ENCODE peak calls at places on chromosomes 6 and 20, in six cellular contexts. D is H9, M is hepatocyte, T is RWPE2, C is sigmoid colon, R is body of pancreas. U is an unnamed sample. For H3K4me1, the result is how much of the 10 kb centered on the place peaks cover.

GRCh38 chr6:158517581-158517980 is 42.3 kb upstream of the TMEM181 start:
- DNase-seq in T (no peak), R (no peak), D (no peak), M (no peak), C (no peak), U (no peak)

GRCh38 chr6:37570801-37571200 is 71.1 kb upstream of the CCDC167 start:
- DNase-seq in R (no peak), M (no peak), D (no peak), T (no peak), C (no peak), U (no peak)

GRCh38 chr6:139676718-139677117 is 302.3 kb upstream of the CITED2 start:
- DNase-seq in C (no peak), M (no peak), R (no peak), T (no peak), D (no peak), U (no peak)

GRCh38 chr6:91572855-91573254 is 986.0 kb upstream of the MAP3K7 start:
- DNase-seq in R (no peak), C (no peak), D (no peak), T (no peak), M (no peak), U (no peak)

GRCh38 chr6:42380208-42380979 is 71.3 kb downstream of the TRERF1 start:
- DNase-seq in T (no peak), M (no peak), C (peak), R (no peak), D (no peak), U (no peak)

GRCh38 chr6:82775361-82775760 is 290.3 kb downstream of the UBE3D start:
- DNase-seq in D (no peak), C (no peak), R (no peak), M (no peak), T (no peak), U (no peak)

GRCh38 chr6:11315743-11316437 is 83.4 kb upstream of the NEDD9 start:
- DNase-seq in M (peak), D (no peak), R (no peak), C (no peak), T (no peak), U (no peak)

GRCh38 chr20:45096781-45097180 is 4.1 kb downstream of the KCNS1 start:
- DNase-seq in T (no peak), C (no peak), R (no peak), D (no peak), M (no peak), U (no peak)

GRCh38 chr6:33750244-33750991 is 3.7 kb upstream of the IP6K3 start:
- DNase-seq in C (no peak), R (no peak), T (no peak), M (no peak), D (no peak), U (no peak)

GRCh38 chr6:169232507-169232931 is 21.1 kb downstream of the THBS2 start:
- DNase-seq in M (no peak), C (no peak), D (no peak), R (no peak), T (no peak), U (no peak)

GRCh38 chr6:111823831-111824607 is 49.2 kb downstream of the FYN start:
- DNase-seq in D (no peak), T (no peak), C (no peak), R (no peak), M (no peak), U (no peak)

GRCh38 chr6:160085226-160085625 is 36.4 kb upstream of the SLC22A1 start:
- DNase-seq in C (no peak), R (no peak), T (no peak), D (no peak), M (no peak), U (no peak)

GRCh38 chr6:2103644-2104523 is 141.5 kb downstream of the GMDS start:
- DNase-seq in C (no peak), R (peak), T (no peak), M (peak), D (no peak), U (peak)

GRCh38 chr6:17721671-17722070 is 14.9 kb upstream of the NUP153 start:
- DNase-seq in M (no peak), C (no peak), R (no peak), T (no peak), D (no peak), U (no peak)

GRCh38 chr6:106098383-106099234 is 12.5 kb downstream of the PRDM1 start:
- DNase-seq in D (no peak), M (peak), C (no peak), T (peak), R (peak), U (no peak)

GRCh38 chr6:35980991-35981645 is 43.3 kb downstream of the SLC26A8 start:
- DNase-seq in D (no peak), T (no peak), R (no peak), M (no peak), C (no peak), U (no peak)

GRCh38 chr20:34315236-34315635 is 12.1 kb upstream of the AHCY start:
- DNase-seq in T (no peak), R (no peak), M (no peak), C (no peak), D (no peak), U (no peak)

GRCh38 chr6:74128536-74128935 is 432.5 kb downstream of the CD109 start:
- DNase-seq in C (no peak), T (no peak), R (no peak), M (no peak), D (no peak), U (no peak)

GRCh38 chr20:35991142-35991771 is 22.9 kb downstream of the CNBD2 start:
- DNase-seq in R (peak), C (no peak), D (no peak), M (peak), T (no peak), U (peak)

GRCh38 chr6:159701413-159701999 is 8.5 kb upstream of the SOD2 start:
- DNase-seq in C (peak), D (no peak), R (peak), T (no peak), M (peak), U (no peak)

GRCh38 chr20:1357921-1358671 is 29.2 kb upstream of the SDCBP2 start:
- DNase-seq in C (no peak), T (no peak), M (no peak), D (no peak), R (no peak), U (no peak)

GRCh38 chr6:83985308-83985713 is 48.3 kb upstream of the MRAP2 start:
- DNase-seq in R (no peak), T (no peak), M (no peak), C (no peak), D (no peak), U (no peak)

GRCh38 chr6:168282985-168283685 is 36.4 kb downstream of the DACT2 start:
- DNase-seq in C (peak), D (no peak), R (no peak), T (no peak), M (no peak), U (no peak)

GRCh38 chr6:155026366-155027045 is 31.4 kb downstream of the TIAM2 start:
- DNase-seq in T (peak), R (peak), D (no peak), C (no peak), M (peak), U (peak)

GRCh38 chr20:22303523-22303922 is 280.8 kb downstream of the FOXA2 start:
- DNase-seq in T (no peak), D (no peak), R (no peak), C (no peak), M (no peak), U (no peak)

GRCh38 chr20:48571945-48572589 is 255.7 kb downstream of the PREX1 start:
- DNase-seq in R (no peak), C (no peak), M (no peak), D (no peak), T (no peak), U (peak)

GRCh38 chr6:18072841-18073240 is 49.6 kb downstream of the NHLRC1 start:
- DNase-seq in D (no peak), M (no peak), T (no peak), C (no peak), R (no peak), U (no peak)

GRCh38 chr6:133973109-133973971 is 20.3 kb downstream of the TBPL1 start:
- DNase-seq in T (no peak), R (no peak), D (no peak), C (no peak), M (peak), U (no peak)

GRCh38 chr20:14197097-14197496 is 140.3 kb downstream of the FLRT3 start:
- DNase-seq in D (no peak), R (no peak), T (no peak), M (no peak), C (no peak), U (no peak)

GRCh38 chr20:14960837-14961236 is 623.4 kb upstream of the FLRT3 start:
- DNase-seq in C (no peak), T (no peak), M (no peak), D (no peak), R (no peak), U (no peak)

GRCh38 chr6:155648301-155648700 is 192.7 kb upstream of the NOX3 start:
- DNase-seq in T (no peak), C (no peak), M (no peak), R (no peak), D (no peak), U (no peak)

GRCh38 chr20:45945678-45946148 is 11.2 kb downstream of the PCIF1 start:
- DNase-seq in D (no peak), R (peak), M (no peak), T (peak), C (no peak), U (no peak)

GRCh38 chr6:125123051-125123450 is 30.5 kb upstream of the TPD52L1 start:
- DNase-seq in R (no peak), D (no peak), M (no peak), T (no peak), C (no peak), U (no peak)

GRCh38 chr6:16337280-16337975 is 99.0 kb downstream of the GMPR start:
- DNase-seq in M (peak), T (no peak), R (peak), D (no peak), C (peak), U (peak)

GRCh38 chr20:48684501-48685041 is 143.2 kb downstream of the PREX1 start:
- DNase-seq in R (peak), M (no peak), D (no peak), T (no peak), C (no peak), U (no peak)

GRCh38 chr6:13217206-13217905 is 111.0 kb downstream of the TBC1D7 start:
- DNase-seq in M (no peak), D (no peak), R (no peak), T (no peak), C (no peak), U (no peak)

GRCh38 chr6:116575227-116575626 is 3.9 kb downstream of the RWDD1 start:
- DNase-seq in C (no peak), M (no peak), R (no peak), D (no peak), T (no peak), U (no peak)

GRCh38 chr6:121816361-121816760 is 380.9 kb downstream of the GJA1 start:
- DNase-seq in C (no peak), M (no peak), D (no peak), T (no peak), R (no peak), U (no peak)
- TF ChIP-seq CTCF in C (no peak), M (no peak), D (no peak), T (no peak), R (no peak), U (no peak)

DNA sequence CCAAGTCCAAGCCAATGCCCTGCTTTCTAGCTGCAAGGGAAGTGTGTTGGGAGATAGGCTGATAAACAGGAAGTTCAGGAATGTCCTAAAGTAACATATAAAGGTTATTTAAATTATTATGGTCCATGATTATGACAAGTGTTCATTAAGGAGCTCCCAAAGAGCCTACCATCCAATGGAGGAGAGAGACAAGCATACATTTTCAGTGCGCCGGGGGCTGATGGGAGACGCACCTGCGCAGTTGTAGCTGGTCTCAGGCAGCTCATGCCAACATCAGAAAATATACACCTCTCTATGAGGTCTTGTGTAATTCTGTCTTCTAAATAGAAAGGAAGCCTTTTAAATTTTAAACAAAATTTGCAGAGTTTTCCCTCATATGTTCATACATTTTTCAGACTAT is 12.6 kb upstream of the SFT2D1 start:
- DNase-seq in R (no peak), C (no peak), D (no peak), M (no peak), T (no peak), U (no peak)
- H3K4me1 ChIP-seq in R (under half), C (under half), D (under half), M (under half), T (under half), U (under half)

GRCh38 chr6:167046861-167047495 is 47.8 kb downstream of the CEP43 start:
- DNase-seq in M (no peak), D (no peak), C (no peak), R (no peak), T (no peak), U (no peak)
- TF ChIP-seq CTCF in M (no peak), D (no peak), C (no peak), R (no peak), T (no peak), U (no peak)

GRCh38 chr20:44070139-44070900 is 116.7 kb downstream of the JPH2 start:
- DNase-seq in C (no peak), D (no peak), M (no peak), R (no peak), T (no peak), U (no peak)

GRCh38 chr20:44073011-44073674 is 113.8 kb downstream of the JPH2 start:
- DNase-seq in D (no peak), M (no peak), R (no peak), C (no peak), T (no peak), U (no peak)

GRCh38 chr20:44071057-44071456 is 115.9 kb downstream of the JPH2 start:
- DNase-seq in M (no peak), T (no peak), C (no peak), D (no peak), R (no peak), U (no peak)

GRCh38 chr20:44072381-44072780 is 114.6 kb downstream of the JPH2 start:
- DNase-seq in D (no peak), C (no peak), M (no peak), T (no peak), R (no peak), U (no peak)

GRCh38 chr20:44071526-44072111 is 115.4 kb downstream of the JPH2 start:
- DNase-seq in C (no peak), R (no peak), D (no peak), M (no peak), T (no peak), U (no peak)
- H3K4me1 ChIP-seq in C (under half), R (under half), D (under half), M (under half), T (under half), U (under half)

GRCh38 chr6:166772518-166772917 is 145.5 kb upstream of the RPS6KA2 start:
- DNase-seq in R (no peak), D (peak), T (no peak), C (no peak), M (no peak), U (no peak)
- TF ChIP-seq CTCF in R (no peak), D (peak), T (peak), C (no peak), M (no peak), U (peak)

GRCh38 chr6:52545050-52545843 is 31.6 kb downstream of the TRAM2 start:
- DNase-seq in R (no peak), M (no peak), T (no peak), C (no peak), D (no peak), U (no peak)

GRCh38 chr6:52547647-52548352 is 29.1 kb downstream of the TRAM2 start:
- DNase-seq in C (no peak), T (no peak), D (no peak), M (peak), R (no peak), U (peak)

GRCh38 chr6:52546678-52547077 is 30.2 kb downstream of the TRAM2 start:
- DNase-seq in D (no peak), M (no peak), C (no peak), T (no peak), R (no peak), U (no peak)

GRCh38 chr6:52545844-52546119 is 31.1 kb downstream of the TRAM2 start:
- DNase-seq in D (no peak), T (no peak), C (no peak), M (no peak), R (no peak), U (no peak)

DNA sequence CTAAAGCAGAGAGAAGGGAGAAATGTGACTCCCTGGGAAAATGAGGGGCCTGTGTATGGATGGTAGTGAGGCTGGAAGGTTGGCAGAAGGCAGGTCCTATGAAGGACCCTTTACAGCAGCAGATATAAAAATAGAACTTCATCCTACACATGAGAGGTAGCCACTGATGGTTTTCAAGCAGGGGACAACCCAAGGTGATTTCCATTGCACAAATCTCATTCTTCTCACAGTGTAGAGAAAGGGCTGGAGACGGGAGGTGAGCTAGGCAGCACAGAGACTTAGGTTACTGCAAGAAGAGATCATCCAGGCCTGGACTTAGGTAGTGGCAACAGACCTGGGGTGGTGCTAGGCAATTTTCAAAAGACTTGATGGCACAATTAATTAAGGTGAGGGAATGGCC is 30.7 kb downstream of the TRAM2 start:
- DNase-seq in D (no peak), R (no peak), C (no peak), T (no peak), M (no peak), U (no peak)
- H3K4me1 ChIP-seq in D (under half), R (half or more), C (under half), T (half or more), M (half or more), U (under half)

GRCh38 chr6:39791850-39792500 is at the start of gene DAAM2:
- DNase-seq in D (peak), C (peak), T (no peak), R (peak), M (peak), U (no peak)
- TF ChIP-seq CTCF in D (peak), C (no peak), T (no peak), R (no peak), M (peak), U (no peak)

U was measured in BE2C.